ENCODE peak calls at places on chromosomes 5 and 9, in six cellular contexts. H is heart left ventricle; M is CD8-positive, alpha-beta T cell; N is testis; Q is mammary epithelial cell; E is A549. C is an unnamed sample. For H3K4me1, the result is how much of the 10 kb centered on the place peaks cover.

GRCh38 chr9:2461886-2462285 is 159.7 kb upstream of the VLDLR start:
- DNase-seq in M (no peak), H (no peak), E (no peak), N (peak), Q (no peak), C (no peak)

GRCh38 chr9:3321186-3321585 is 204.6 kb downstream of the RFX3 start:
- DNase-seq in H (no peak), M (no peak), E (no peak), N (no peak), Q (no peak), C (no peak)

GRCh38 chr9:127144670-127145458 is 22.4 kb upstream of the ANGPTL2 start:
- DNase-seq in M (peak), N (peak), E (no peak), H (no peak), Q (no peak), C (peak)

GRCh38 chr5:177264178-177264577 is 39.3 kb downstream of the RAB24 start:
- DNase-seq in E (no peak), N (no peak), H (no peak), M (no peak), Q (no peak), C (no peak)

GRCh38 chr9:116574027-116574679 is 113.0 kb upstream of the TRIM32 start:
- DNase-seq in H (no peak), M (no peak), Q (no peak), N (no peak), E (peak), C (peak)

GRCh38 chr5:147887925-147888324 is 9.4 kb downstream of the SCGB3A2 start:
- DNase-seq in H (no peak), N (no peak), Q (peak), M (no peak), E (no peak), C (no peak)

GRCh38 chr9:123620258-123620657 is 264.3 kb downstream of the CRB2 start:
- DNase-seq in N (no peak), E (peak), H (no peak), M (no peak), Q (no peak), C (no peak)

GRCh38 chr9:75866273-75866871 is 24.1 kb upstream of the PCSK5 start:
- DNase-seq in H (no peak), E (peak), Q (peak), N (peak), M (peak), C (no peak)

GRCh38 chr9:84862786-84863185 is 193.3 kb downstream of the NTRK2 start:
- DNase-seq in M (no peak), H (no peak), Q (peak), N (no peak), E (peak), C (peak)

GRCh38 chr9:80147866-80148265 is 576.1 kb downstream of the TLE4 start:
- DNase-seq in N (no peak), M (no peak), E (no peak), Q (no peak), H (no peak), C (no peak)

GRCh38 chr5:38369692-38370091 is 111.3 kb downstream of the EGFLAM start:
- DNase-seq in H (no peak), E (no peak), Q (no peak), N (no peak), M (no peak), C (no peak)

GRCh38 chr9:123757547-123757946 is 172.4 kb downstream of the DENND1A start:
- DNase-seq in N (peak), H (no peak), M (no peak), E (no peak), Q (no peak), C (no peak)

GRCh38 chr9:130418776-130419175 is 26.0 kb upstream of the ASS1 start:
- DNase-seq in M (no peak), E (no peak), H (peak), N (no peak), Q (no peak), C (peak)

GRCh38 chr5:136058031-136058971 is 29.5 kb downstream of the TGFBI start:
- DNase-seq in M (no peak), Q (peak), E (peak), H (no peak), N (no peak), C (peak)

GRCh38 chr5:109844148-109844547 is 154.4 kb downstream of the MAN2A1 start:
- DNase-seq in N (no peak), H (no peak), Q (no peak), M (no peak), E (peak), C (no peak)

GRCh38 chr5:9198399-9198798 is 347.5 kb downstream of the SEMA5A start:
- DNase-seq in N (no peak), H (no peak), E (no peak), Q (no peak), M (no peak), C (no peak)

GRCh38 chr5:170479484-170479883 is 24.3 kb upstream of the KCNIP1 start:
- DNase-seq in M (no peak), E (peak), H (no peak), Q (no peak), N (no peak), C (no peak)

GRCh38 chr5:1010641-1011046 is 2.0 kb downstream of the NKD2 start:
- DNase-seq in Q (no peak), H (peak), E (no peak), N (peak), M (no peak), C (peak)
- H3K4me1 ChIP-seq in Q (under half), H (under half), E (under half), N (under half), M (under half), C (under half)

GRCh38 chr9:82167296-82167695 is 178.7 kb downstream of the SPATA31D1 start:
- DNase-seq in Q (no peak), E (no peak), H (no peak), M (no peak), N (no peak), C (no peak)
- H3K27ac ChIP-seq in Q (no peak), E (no peak), H (no peak), M (no peak), N (no peak), C (no peak)

GRCh38 chr5:34503379-34504346 is 152.5 kb upstream of the RAI14 start:
- DNase-seq in M (no peak), Q (no peak), N (no peak), E (no peak), H (no peak), C (peak)
- H3K4me1 ChIP-seq in M (under half), Q (under half), N (under half), E (under half), H (under half), C (under half)

GRCh38 chr5:115181757-115182156 is 12.0 kb upstream of the TRIM36 start:
- DNase-seq in N (no peak), H (no peak), E (no peak), Q (no peak), M (no peak), C (no peak)
- H3K27ac ChIP-seq in N (no peak), H (no peak), E (no peak), Q (no peak), M (no peak), C (no peak)

DNA sequence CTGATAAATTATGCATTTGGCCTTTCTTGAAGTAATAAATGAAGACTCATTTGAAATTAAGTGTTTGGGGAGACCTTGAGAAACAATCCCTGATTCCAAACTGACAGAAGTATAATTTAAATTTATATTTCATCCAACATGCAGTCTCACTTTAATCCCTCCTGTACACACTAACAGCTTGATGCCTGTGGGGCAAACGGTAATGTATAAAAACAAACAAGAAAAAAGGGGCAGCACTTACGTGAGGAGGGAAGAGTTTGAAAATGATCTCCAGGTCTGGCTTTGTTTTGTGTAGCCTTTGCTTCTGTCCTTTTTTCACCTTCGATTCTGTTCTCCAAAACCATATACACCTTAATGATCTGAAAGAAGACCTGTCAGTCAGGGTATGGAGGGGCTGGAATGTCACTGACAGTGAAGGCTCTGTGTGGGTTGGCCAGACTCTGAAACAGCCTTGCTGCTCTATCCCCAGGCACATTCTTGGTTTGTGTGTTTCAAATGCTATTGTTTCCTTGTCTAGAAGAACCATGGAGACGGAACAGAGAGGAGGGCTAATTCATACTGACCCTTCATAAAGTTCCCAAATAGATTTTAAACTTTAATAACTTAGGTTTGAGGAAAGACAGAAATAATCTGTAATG is 338.2 kb upstream of the WWC1 start:
- DNase-seq in N (no peak), E (no peak), M (no peak), Q (peak), H (no peak), C (no peak)
- H3K4me1 ChIP-seq in N (under half), E (under half), M (under half), Q (under half), H (under half), C (under half)

GRCh38 chr5:151275803-151276202 is 22.8 kb downstream of the GM2A start:
- DNase-seq in N (no peak), H (no peak), M (no peak), E (no peak), Q (no peak), C (no peak)
- H3K27ac ChIP-seq in N (no peak), H (no peak), M (no peak), E (no peak), Q (no peak), C (no peak)

GRCh38 chr9:133370680-133371079 is 5.2 kb downstream of the SURF4 start:
- DNase-seq in Q (no peak), M (peak), H (no peak), N (no peak), E (no peak), C (no peak)
- H3K4me1 ChIP-seq in Q (under half), M (half or more), H (under half), N (under half), E (under half), C (under half)

GRCh38 chr5:134145061-134145757 is 30.7 kb downstream of the TCF7 start:
- DNase-seq in E (no peak), H (no peak), N (peak), Q (no peak), M (no peak), C (no peak)
- H3K27ac ChIP-seq in E (no peak), H (no peak), N (no peak), Q (no peak), M (no peak), C (no peak)